ENCODE peak calls at places on chromosomes 5 and 9, in four cellular contexts. D is substantia nigra; S is activated naive CD8-positive, alpha-beta T cell treated with anti-CD3 and anti-CD28 coated beads for 36 hours; N is activated CD4-positive, alpha-beta T cell treated with anti-CD3 and anti-CD28 coated beads, Interleukin-2, amount 50 U/mL, for 1 hour. E is an unnamed sample.

GRCh38 chr9:89788457-89788856 is 183.6 kb downstream of the GADD45G start:
- DNase-seq in D (no peak), S (no peak), N (no peak), E (no peak)

GRCh38 chr9:88776717-88777497 is 214.4 kb upstream of the S1PR3 start:
- DNase-seq in D (no peak), S (no peak), N (no peak), E (no peak)

GRCh38 chr9:79976501-79977444 is 405.0 kb downstream of the TLE4 start:
- DNase-seq in D (no peak), S (no peak), N (no peak), E (no peak)

GRCh38 chr5:37249820-37250175 is 622 bp upstream of the CPLANE1 start:
- DNase-seq in D (no peak), S (no peak), N (no peak), E (no peak)

GRCh38 chr9:91864372-91864771 is 85.7 kb downstream of the ROR2 start:
- DNase-seq in D (no peak), S (no peak), N (no peak), E (no peak)

GRCh38 chr5:132427285-132428146 is 58.0 kb downstream of the SLC22A5 start:
- DNase-seq in D (no peak), S (peak), N (peak), E (no peak)

GRCh38 chr9:14710804-14711203 is 11.7 kb downstream of the CER1 start:
- DNase-seq in D (no peak), S (no peak), N (no peak), E (no peak)

GRCh38 chr5:177133845-177134652 is 476 bp downstream of the NSD1 start:
- DNase-seq in D (peak), S (peak), N (peak), E (peak)

GRCh38 chr5:73796164-73797141 is 170.5 kb downstream of the ARHGEF28 start:
- DNase-seq in D (no peak), S (peak), N (no peak), E (no peak)

GRCh38 chr5:93620487-93621339 is 37.7 kb downstream of the NR2F1 start:
- DNase-seq in D (peak), S (peak), N (peak), E (peak)

GRCh38 chr9:126550891-126551351 is 62.8 kb upstream of the LMX1B start:
- DNase-seq in D (no peak), S (no peak), N (no peak), E (no peak)

GRCh38 chr5:141003791-141004601 is 37.7 kb downstream of the PCDHAC2 start:
- DNase-seq in D (no peak), S (no peak), N (no peak), E (no peak)

E was measured in T-helper 2 cell treated with Interferon-gamma antibody and Interleukin-4, amounts not matched to agents 5 μg/mL and 100 μg/mL, for 36 hours.